ENCODE peak calls at places on chromosomes 3 and 15, in seven cellular contexts. X, Q, S, Y, A, N and O are unnamed samples.

GRCh38 chr3:153284282-153284938 is 122.4 kb downstream of the RAP2B start:
- DNase-seq in A (no peak), N (no peak), Q (no peak), X (peak; percentile 49), Y (peak; percentile 72), S (no peak), O (peak; percentile 66)

GRCh38 chr3:157493627-157494550 is 9.3 kb downstream of the VEPH1 start:
- DNase-seq in Q (no peak), N (no peak), S (peak; percentile 17), X (peak; percentile 10), Y (no peak), A (no peak), O (peak; percentile 78)

GRCh38 chr15:68987120-68987519 is 27.4 kb upstream of the NOX5 start:
- DNase-seq in Y (no peak), N (no peak), Q (peak; percentile 59), S (no peak), X (no peak), A (no peak), O (no peak)

GRCh38 chr15:80210612-80211554 is 41.1 kb downstream of the CTXND1 start:
- DNase-seq in N (no peak), A (no peak), Y (no peak), Q (no peak), S (no peak), X (no peak), O (peak; percentile 6)

GRCh38 chr15:50186752-50187151 is 4.8 kb downstream of the SLC27A2 start:
- DNase-seq in Y (no peak), A (no peak), Q (no peak), S (no peak), X (no peak), N (no peak), O (no peak)

GRCh38 chr3:134337511-134338200 is 36.6 kb downstream of the AMOTL2 start:
- DNase-seq in A (no peak), S (no peak), N (peak; percentile 48), X (no peak), Y (no peak), Q (no peak), O (no peak)

GRCh38 chr15:80846416-80846815 is 67.2 kb downstream of the CEMIP start:
- DNase-seq in A (no peak), Q (no peak), N (no peak), X (no peak), S (no peak), Y (no peak), O (no peak)

GRCh38 chr15:73120269-73120668 is 68.0 kb downstream of the NEO1 start:
- DNase-seq in N (no peak), Q (no peak), S (no peak), A (no peak), X (no peak), Y (no peak), O (no peak)

GRCh38 chr3:155412856-155413255 is 119.4 kb upstream of the STRIT1 start:
- DNase-seq in S (no peak), Y (no peak), N (no peak), Q (no peak), A (no peak), X (no peak), O (no peak)

GRCh38 chr15:80777137-80777536 is 2.0 kb upstream of the CEMIP start:
- DNase-seq in N (peak; percentile 81), A (no peak), S (no peak), X (no peak), Y (no peak), Q (no peak), O (peak; percentile 91)

GRCh38 chr15:40685376-40685775 is 9.6 kb upstream of the RAD51 start:
- DNase-seq in A (no peak), S (no peak), X (no peak), N (no peak), Y (no peak), Q (no peak), O (peak; percentile 57)

GRCh38 chr3:159112724-159113123 is 310.9 kb downstream of the MFSD1 start:
- DNase-seq in Y (no peak), X (no peak), A (no peak), S (no peak), Q (no peak), N (no peak), O (no peak)

GRCh38 chr3:54965746-54966145 is 37.9 kb upstream of the LRTM1 start:
- DNase-seq in Y (no peak), S (no peak), Q (no peak), X (no peak), N (no peak), A (no peak), O (no peak)

GRCh38 chr3:173932624-173933023 is 535.1 kb downstream of the NLGN1 start:
- DNase-seq in A (no peak), Y (no peak), X (no peak), S (no peak), N (no peak), Q (no peak), O (peak; percentile 32)

GRCh38 chr15:63025460-63025859 is 17.1 kb upstream of the TPM1 start:
- DNase-seq in A (no peak), N (no peak), Q (no peak), S (peak; percentile 17), Y (no peak), X (no peak), O (no peak)

GRCh38 chr3:141594357-141594756 is 107.5 kb downstream of the RASA2 start:
- DNase-seq in X (no peak), A (no peak), Y (no peak), N (no peak), Q (no peak), S (no peak), O (no peak)

GRCh38 chr15:58554758-58555157 is 123.0 kb downstream of the LIPC start:
- DNase-seq in A (no peak), Y (no peak), X (no peak), N (no peak), Q (no peak), S (no peak), O (no peak)

GRCh38 chr3:45921158-45922038 is 21.9 kb upstream of the CXCR6 start:
- DNase-seq in N (no peak), Y (no peak), X (no peak), S (no peak), A (no peak), Q (peak; percentile 78), O (no peak)

GRCh38 chr3:177150218-177150916 is 46.9 kb downstream of the TBL1XR1 start:
- DNase-seq in S (no peak), A (no peak), X (no peak), N (no peak), Y (no peak), Q (no peak), O (no peak)

GRCh38 chr15:96054029-96054428 is 276.5 kb upstream of the NR2F2 start:
- DNase-seq in Q (no peak), Y (no peak), S (no peak), X (no peak), N (no peak), A (no peak), O (no peak)

GRCh38 chr3:176939022-176939817 is 258.1 kb downstream of the TBL1XR1 start:
- DNase-seq in A (no peak), N (no peak), Q (no peak), S (peak; percentile 68), X (peak; percentile 43), Y (peak; percentile 20), O (peak; percentile 77)

GRCh38 chr3:29064085-29064484 is 216.8 kb upstream of the RBMS3 start:
- DNase-seq in N (no peak), Q (no peak), A (no peak), X (no peak), Y (no peak), S (peak; percentile 6), O (peak; percentile 90)

GRCh38 chr3:50599716-50600118 is 11.9 kb downstream of the CISH start:
- DNase-seq in A (no peak), N (no peak), S (no peak), Y (peak; percentile 42), X (no peak), Q (no peak), O (peak; percentile 57)

GRCh38 chr15:31391687-31392671 is 65.3 kb downstream of the KLF13 start:
- DNase-seq in Q (peak; percentile 92), A (peak; percentile 65), X (peak; percentile 78), S (peak; percentile 66), N (peak; percentile 96), Y (peak; percentile 89), O (peak; percentile 48)